ENCODE peak calls at places on chromosomes 13 and 19, in five cellular contexts. L is K562, Y is SK-N-SH, F is HEK293T, D is GM12878. B is an unnamed sample.

GRCh38 chr19:32308436-32309077 is 36.9 kb upstream of the ZNF507 start:
- DNase-seq in L (no peak), Y (no peak), F (no peak), D (no peak), B (no peak)

GRCh38 chr13:66076417-66076816 is 1153.7 kb downstream of the PCDH9 start:
- DNase-seq in L (no peak), Y (no peak), F (no peak), D (no peak), B (no peak)

GRCh38 chr19:12647490-12648071 is 19.0 kb downstream of the MAN2B1 start:
- DNase-seq in L (peak), Y (peak), F (peak), D (no peak), B (no peak)

GRCh38 chr19:8338835-8339234 is 4.2 kb downstream of the KANK3 start:
- DNase-seq in L (no peak), Y (no peak), F (no peak), D (no peak), B (no peak)

GRCh38 chr19:55042344-55042678 is 4.2 kb upstream of the GP6 start:
- DNase-seq in L (no peak), Y (no peak), F (no peak), D (no peak), B (no peak)

GRCh38 chr19:37511821-37512220 is 5.1 kb downstream of the ZNF793 start:
- DNase-seq in L (no peak), Y (no peak), F (no peak), D (no peak), B (no peak)

GRCh38 chr13:52447815-52448552 is 2.5 kb downstream of the VPS36 start:
- DNase-seq in L (no peak), Y (no peak), F (no peak), D (no peak), B (no peak)

GRCh38 chr13:35768126-35768525 is 291.6 kb upstream of the MAB21L1 start:
- DNase-seq in L (no peak), Y (no peak), F (no peak), D (no peak), B (no peak)

GRCh38 chr13:44576396-44577235 is 486 bp upstream of the TSC22D1 start:
- DNase-seq in L (peak), Y (peak), F (peak), D (no peak), B (no peak)

GRCh38 chr19:1837625-1838105 is 10.6 kb downstream of the REXO1 start:
- DNase-seq in L (peak), Y (peak), F (peak), D (no peak), B (peak)

GRCh38 chr19:28027116-28027515 is 1185.8 kb downstream of the UQCRFS1 start:
- DNase-seq in L (no peak), Y (no peak), F (no peak), D (no peak), B (no peak)

GRCh38 chr19:45924891-45925447 is 10.4 kb upstream of the NANOS2 start:
- DNase-seq in L (no peak), Y (no peak), F (no peak), D (no peak), B (no peak)
- TF ChIP-seq FOXM1 in L (no peak), Y (no peak), F (no peak), D (no peak), B (no peak)

DNA sequence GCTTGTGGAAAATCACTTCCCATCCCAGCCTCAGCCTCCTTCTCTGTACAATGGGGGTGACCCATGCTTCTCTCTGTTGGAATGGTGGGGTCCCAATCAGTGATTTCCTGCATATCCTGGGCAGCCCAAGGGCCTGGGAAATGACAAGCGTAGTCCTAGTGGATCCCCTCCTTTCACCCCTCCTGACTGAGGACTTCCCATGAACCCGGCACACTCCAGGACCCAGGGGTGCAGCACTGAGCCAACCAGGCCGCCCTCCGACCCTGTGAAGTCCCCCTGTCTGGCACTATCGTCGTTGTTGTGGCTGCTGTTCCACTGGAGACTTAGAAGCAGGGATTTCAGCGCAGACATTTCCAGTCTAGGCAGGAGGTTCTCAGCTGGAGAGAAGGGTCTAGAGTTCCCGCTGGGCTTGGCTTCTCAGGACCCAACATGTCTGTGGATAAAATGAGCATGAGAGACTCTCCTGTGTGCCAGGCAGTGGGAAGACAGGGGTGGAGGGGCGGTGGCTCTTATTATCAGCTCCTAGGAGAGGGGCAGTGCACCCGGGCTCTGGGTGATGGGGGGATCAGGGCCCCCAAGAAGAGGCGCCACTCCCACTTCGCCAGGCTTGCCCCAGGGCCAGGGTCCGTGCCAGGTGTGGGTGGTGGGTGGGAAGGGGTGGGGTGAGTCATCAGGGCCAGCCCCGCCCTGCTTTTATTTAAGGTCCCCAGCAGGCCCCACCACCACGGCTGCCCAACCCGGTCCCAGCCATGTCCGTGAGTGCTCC is at the start of gene LGALS7B:
- DNase-seq in L (no peak), Y (no peak), F (no peak), D (no peak), B (no peak)
- TF ChIP-seq FOXM1 in L (no peak), Y (no peak), F (no peak), D (no peak), B (no peak)

GRCh38 chr13:96252903-96253302 is 163.0 kb downstream of the HS6ST3 start:
- DNase-seq in L (no peak), Y (no peak), F (no peak), D (no peak), B (no peak)

GRCh38 chr13:96243371-96243770 is 153.5 kb downstream of the HS6ST3 start:
- DNase-seq in L (no peak), Y (no peak), F (no peak), D (no peak), B (no peak)

GRCh38 chr13:96248103-96248502 is 158.2 kb downstream of the HS6ST3 start:
- DNase-seq in L (no peak), Y (no peak), F (no peak), D (no peak), B (no peak)
- TF ChIP-seq FOXM1 in L (no peak), Y (no peak), F (no peak), D (no peak), B (no peak)

GRCh38 chr19:11091343-11092153 is 2.3 kb downstream of the LDLR start:
- DNase-seq in L (no peak), Y (no peak), F (no peak), D (no peak), B (peak)
- TF ChIP-seq FOXM1 in L (no peak), Y (no peak), F (no peak), D (no peak), B (no peak)

GRCh38 chr13:40472427-40473220 is 193.8 kb downstream of the FOXO1 start:
- DNase-seq in L (no peak), Y (no peak), F (no peak), D (no peak), B (peak)
- TF ChIP-seq FOXM1 in L (no peak), Y (no peak), F (no peak), D (no peak), B (no peak)

B was measured in HepG2.